ENCODE peak calls at places on chromosomes 4 and X, in four cellular contexts. One of them, this sample, is unnamed.

GRCh38 chr4:107838763-107839162 is 14.0 kb downstream of the SGMS2 start:
- DNase-seq in activated CD4-positive, alpha-beta T cell treated with anti-CD3 and anti-CD28 coated beads for 4 hours: no peak
- DNase-seq in LoVo: no peak
- DNase-seq in GM12891: no peak
- DNase-seq in this sample: no peak

GRCh38 chr4:77100234-77100633 is 24.4 kb upstream of the CCNI start:
- DNase-seq in activated CD4-positive, alpha-beta T cell treated with anti-CD3 and anti-CD28 coated beads for 4 hours: no peak
- DNase-seq in LoVo: no peak
- DNase-seq in GM12891: no peak
- DNase-seq in this sample: peak

GRCh38 chr4:153538408-153539057 is 72.4 kb downstream of the TMEM131L start:
- DNase-seq in activated CD4-positive, alpha-beta T cell treated with anti-CD3 and anti-CD28 coated beads for 4 hours: no peak
- DNase-seq in LoVo: no peak
- DNase-seq in GM12891: no peak
- DNase-seq in this sample: no peak

GRCh38 chrX:69285881-69286545 is 120.8 kb upstream of the PJA1 start:
- DNase-seq in activated CD4-positive, alpha-beta T cell treated with anti-CD3 and anti-CD28 coated beads for 4 hours: peak
- DNase-seq in LoVo: peak
- DNase-seq in GM12891: peak
- DNase-seq in this sample: peak

GRCh38 chrX:134513091-134513490 is 53.1 kb downstream of the HPRT1 start:
- DNase-seq in activated CD4-positive, alpha-beta T cell treated with anti-CD3 and anti-CD28 coated beads for 4 hours: no peak
- DNase-seq in LoVo: no peak
- DNase-seq in GM12891: no peak
- DNase-seq in this sample: no peak

GRCh38 chrX:148995661-148996060 is 495.2 kb downstream of the AFF2 start:
- DNase-seq in activated CD4-positive, alpha-beta T cell treated with anti-CD3 and anti-CD28 coated beads for 4 hours: no peak
- DNase-seq in LoVo: no peak
- DNase-seq in GM12891: no peak
- DNase-seq in this sample: peak

GRCh38 chr4:152415980-152416379 is 119.9 kb downstream of the FBXW7 start:
- DNase-seq in activated CD4-positive, alpha-beta T cell treated with anti-CD3 and anti-CD28 coated beads for 4 hours: no peak
- DNase-seq in LoVo: no peak
- DNase-seq in GM12891: no peak
- DNase-seq in this sample: no peak

GRCh38 chr4:181194096-181194495 is 1049.1 kb upstream of the TENM3 start:
- DNase-seq in activated CD4-positive, alpha-beta T cell treated with anti-CD3 and anti-CD28 coated beads for 4 hours: no peak
- DNase-seq in LoVo: no peak
- DNase-seq in GM12891: no peak
- DNase-seq in this sample: no peak

GRCh38 chr4:612749-613125 is 12.6 kb upstream of the PDE6B start:
- DNase-seq in activated CD4-positive, alpha-beta T cell treated with anti-CD3 and anti-CD28 coated beads for 4 hours: no peak
- DNase-seq in LoVo: no peak
- DNase-seq in GM12891: no peak
- DNase-seq in this sample: no peak

GRCh38 chrX:110050885-110051284 is 48.0 kb downstream of the TMEM164 start:
- DNase-seq in activated CD4-positive, alpha-beta T cell treated with anti-CD3 and anti-CD28 coated beads for 4 hours: no peak
- DNase-seq in LoVo: no peak
- DNase-seq in GM12891: no peak
- DNase-seq in this sample: no peak

GRCh38 chr4:2809610-2810180 is 16.8 kb downstream of the SH3BP2 start:
- DNase-seq in activated CD4-positive, alpha-beta T cell treated with anti-CD3 and anti-CD28 coated beads for 4 hours: no peak
- DNase-seq in LoVo: no peak
- DNase-seq in GM12891: no peak
- DNase-seq in this sample: no peak

GRCh38 chr4:47367761-47368160 is 95.7 kb downstream of the COMMD8 start:
- DNase-seq in activated CD4-positive, alpha-beta T cell treated with anti-CD3 and anti-CD28 coated beads for 4 hours: no peak
- DNase-seq in LoVo: no peak
- DNase-seq in GM12891: no peak
- DNase-seq in this sample: no peak

GRCh38 chr4:144611850-144612249 is 34.1 kb upstream of the HHIP start:
- DNase-seq in activated CD4-positive, alpha-beta T cell treated with anti-CD3 and anti-CD28 coated beads for 4 hours: no peak
- DNase-seq in LoVo: no peak
- DNase-seq in GM12891: no peak
- DNase-seq in this sample: peak

GRCh38 chrX:149513713-149514427 is 8.8 kb upstream of the IDS start:
- DNase-seq in activated CD4-positive, alpha-beta T cell treated with anti-CD3 and anti-CD28 coated beads for 4 hours: no peak
- DNase-seq in LoVo: no peak
- DNase-seq in GM12891: no peak
- DNase-seq in this sample: no peak

GRCh38 chr4:144572660-144573059 is 73.3 kb upstream of the HHIP start:
- DNase-seq in activated CD4-positive, alpha-beta T cell treated with anti-CD3 and anti-CD28 coated beads for 4 hours: no peak
- DNase-seq in LoVo: no peak
- DNase-seq in GM12891: no peak
- DNase-seq in this sample: peak

GRCh38 chrX:13369541-13370140 is 49.8 kb upstream of the ATXN3L start:
- DNase-seq in activated CD4-positive, alpha-beta T cell treated with anti-CD3 and anti-CD28 coated beads for 4 hours: no peak
- DNase-seq in LoVo: no peak
- DNase-seq in GM12891: no peak
- DNase-seq in this sample: no peak

GRCh38 chr4:88693792-88694191 is 3.8 kb downstream of the NAP1L5 start:
- DNase-seq in activated CD4-positive, alpha-beta T cell treated with anti-CD3 and anti-CD28 coated beads for 4 hours: no peak
- DNase-seq in LoVo: no peak
- DNase-seq in GM12891: no peak
- DNase-seq in this sample: no peak

GRCh38 chr4:120755864-120756263 is 166.7 kb downstream of the PRDM5 start:
- DNase-seq in activated CD4-positive, alpha-beta T cell treated with anti-CD3 and anti-CD28 coated beads for 4 hours: no peak
- DNase-seq in LoVo: no peak
- DNase-seq in GM12891: no peak
- DNase-seq in this sample: no peak

GRCh38 chr4:1550122-1551070 is 133.7 kb downstream of the FAM53A start:
- DNase-seq in activated CD4-positive, alpha-beta T cell treated with anti-CD3 and anti-CD28 coated beads for 4 hours: no peak
- DNase-seq in LoVo: no peak
- DNase-seq in GM12891: no peak
- DNase-seq in this sample: no peak

GRCh38 chr4:94583938-94584641 is 132.3 kb downstream of the PDLIM5 start:
- DNase-seq in activated CD4-positive, alpha-beta T cell treated with anti-CD3 and anti-CD28 coated beads for 4 hours: no peak
- DNase-seq in LoVo: no peak
- DNase-seq in GM12891: no peak
- DNase-seq in this sample: no peak

GRCh38 chr4:38163216-38164006 is 203.2 kb downstream of the PTTG2 start:
- DNase-seq in activated CD4-positive, alpha-beta T cell treated with anti-CD3 and anti-CD28 coated beads for 4 hours: no peak
- DNase-seq in LoVo: peak
- DNase-seq in GM12891: no peak
- DNase-seq in this sample: no peak

GRCh38 chr4:101835121-101835904 is 44.8 kb downstream of the BANK1 start:
- DNase-seq in activated CD4-positive, alpha-beta T cell treated with anti-CD3 and anti-CD28 coated beads for 4 hours: no peak
- DNase-seq in LoVo: no peak
- DNase-seq in GM12891: no peak
- DNase-seq in this sample: no peak

GRCh38 chr4:8039290-8039689 is 99.6 kb upstream of the AFAP1 start:
- DNase-seq in activated CD4-positive, alpha-beta T cell treated with anti-CD3 and anti-CD28 coated beads for 4 hours: no peak
- DNase-seq in LoVo: no peak
- DNase-seq in GM12891: no peak
- DNase-seq in this sample: peak

GRCh38 chr4:183908284-183908683 is 3.2 kb downstream of the STOX2 start:
- DNase-seq in activated CD4-positive, alpha-beta T cell treated with anti-CD3 and anti-CD28 coated beads for 4 hours: no peak
- DNase-seq in LoVo: no peak
- DNase-seq in GM12891: no peak
- DNase-seq in this sample: no peak

GRCh38 chr4:110270492-110271197 is 72.2 kb upstream of the ELOVL6 start:
- DNase-seq in activated CD4-positive, alpha-beta T cell treated with anti-CD3 and anti-CD28 coated beads for 4 hours: no peak
- DNase-seq in LoVo: no peak
- DNase-seq in GM12891: no peak
- DNase-seq in this sample: no peak

GRCh38 chr4:5045099-5045498 is 6.2 kb upstream of the STK32B start:
- DNase-seq in activated CD4-positive, alpha-beta T cell treated with anti-CD3 and anti-CD28 coated beads for 4 hours: no peak
- DNase-seq in LoVo: no peak
- DNase-seq in GM12891: no peak
- DNase-seq in this sample: no peak

GRCh38 chrX:87975365-87975764 is 457.8 kb downstream of the KLHL4 start:
- DNase-seq in activated CD4-positive, alpha-beta T cell treated with anti-CD3 and anti-CD28 coated beads for 4 hours: no peak
- DNase-seq in LoVo: no peak
- DNase-seq in GM12891: no peak
- DNase-seq in this sample: no peak

GRCh38 chrX:22323541-22323940 is 50.8 kb downstream of the CBLL2 start:
- DNase-seq in activated CD4-positive, alpha-beta T cell treated with anti-CD3 and anti-CD28 coated beads for 4 hours: no peak
- DNase-seq in LoVo: no peak
- DNase-seq in GM12891: no peak
- DNase-seq in this sample: no peak

This sample was measured in endothelial cell.